ENCODE peak calls at places on chromosomes 16 and 17, in ten cellular contexts. One of them, this sample, is unnamed.

GRCh38 chr16:23959069-23959800 is 123.5 kb downstream of the PRKCB start:
- DNase-seq in GM12865: peak
- DNase-seq in stimulated activated CD4-positive, alpha-beta T cell treated with anti-CD3 and anti-CD28 coated beads, TNF-alpha, amount 100 ng/mL, for 48 hours: no peak
- DNase-seq in adipocyte: no peak
- DNase-seq in fibroblast of lung: no peak
- DNase-seq in heart left ventricle: no peak
- DNase-seq in NCI-H1092 treated with DMSO at 0.1 percent for 48 hours: no peak
- DNase-seq in GM10248: peak
- DNase-seq in stimulated activated CD8-positive, alpha-beta memory T cell treated with anti-CD3 and anti-CD28 coated beads, Interleukin-2, amount 100 ng/mL, for 48 hours: no peak
- DNase-seq in mucosa of gallbladder: no peak
- DNase-seq in this sample: no peak

GRCh38 chr17:15263206-15263579 is 1.9 kb downstream of the PMP22 start:
- DNase-seq in stimulated activated CD8-positive, alpha-beta memory T cell treated with anti-CD3 and anti-CD28 coated beads, Interleukin-2, amount 100 ng/mL, for 48 hours: no peak
- DNase-seq in GM12865: no peak
- DNase-seq in heart left ventricle: peak
- DNase-seq in fibroblast of lung: peak
- DNase-seq in adipocyte: peak
- DNase-seq in mucosa of gallbladder: peak
- DNase-seq in stimulated activated CD4-positive, alpha-beta T cell treated with anti-CD3 and anti-CD28 coated beads, TNF-alpha, amount 100 ng/mL, for 48 hours: no peak
- DNase-seq in NCI-H1092 treated with DMSO at 0.1 percent for 48 hours: no peak
- DNase-seq in GM10248: no peak
- DNase-seq in this sample: no peak

GRCh38 chr16:11699234-11699894 is 31.1 kb downstream of the SNN start:
- DNase-seq in NCI-H1092 treated with DMSO at 0.1 percent for 48 hours: no peak
- DNase-seq in GM10248: no peak
- DNase-seq in mucosa of gallbladder: no peak
- DNase-seq in fibroblast of lung: no peak
- DNase-seq in stimulated activated CD8-positive, alpha-beta memory T cell treated with anti-CD3 and anti-CD28 coated beads, Interleukin-2, amount 100 ng/mL, for 48 hours: no peak
- DNase-seq in GM12865: no peak
- DNase-seq in adipocyte: no peak
- DNase-seq in heart left ventricle: no peak
- DNase-seq in stimulated activated CD4-positive, alpha-beta T cell treated with anti-CD3 and anti-CD28 coated beads, TNF-alpha, amount 100 ng/mL, for 48 hours: no peak
- DNase-seq in this sample: no peak

GRCh38 chr16:4270595-4270994 is 2.2 kb downstream of the TFAP4 start:
- DNase-seq in stimulated activated CD4-positive, alpha-beta T cell treated with anti-CD3 and anti-CD28 coated beads, TNF-alpha, amount 100 ng/mL, for 48 hours: no peak
- DNase-seq in adipocyte: no peak
- DNase-seq in fibroblast of lung: no peak
- DNase-seq in NCI-H1092 treated with DMSO at 0.1 percent for 48 hours: no peak
- DNase-seq in mucosa of gallbladder: no peak
- DNase-seq in stimulated activated CD8-positive, alpha-beta memory T cell treated with anti-CD3 and anti-CD28 coated beads, Interleukin-2, amount 100 ng/mL, for 48 hours: no peak
- DNase-seq in GM12865: no peak
- DNase-seq in heart left ventricle: no peak
- DNase-seq in GM10248: no peak
- DNase-seq in this sample: no peak

GRCh38 chr17:57957886-57958285 is 2.7 kb upstream of the CUEDC1 start:
- DNase-seq in stimulated activated CD4-positive, alpha-beta T cell treated with anti-CD3 and anti-CD28 coated beads, TNF-alpha, amount 100 ng/mL, for 48 hours: no peak
- DNase-seq in heart left ventricle: peak
- DNase-seq in GM12865: no peak
- DNase-seq in stimulated activated CD8-positive, alpha-beta memory T cell treated with anti-CD3 and anti-CD28 coated beads, Interleukin-2, amount 100 ng/mL, for 48 hours: no peak
- DNase-seq in adipocyte: no peak
- DNase-seq in fibroblast of lung: no peak
- DNase-seq in NCI-H1092 treated with DMSO at 0.1 percent for 48 hours: no peak
- DNase-seq in mucosa of gallbladder: no peak
- DNase-seq in GM10248: no peak
- DNase-seq in this sample: no peak

GRCh38 chr17:20935740-20936139 is 107.1 kb downstream of the USP22 start:
- DNase-seq in NCI-H1092 treated with DMSO at 0.1 percent for 48 hours: no peak
- DNase-seq in stimulated activated CD8-positive, alpha-beta memory T cell treated with anti-CD3 and anti-CD28 coated beads, Interleukin-2, amount 100 ng/mL, for 48 hours: no peak
- DNase-seq in stimulated activated CD4-positive, alpha-beta T cell treated with anti-CD3 and anti-CD28 coated beads, TNF-alpha, amount 100 ng/mL, for 48 hours: no peak
- DNase-seq in fibroblast of lung: peak
- DNase-seq in GM12865: no peak
- DNase-seq in mucosa of gallbladder: no peak
- DNase-seq in heart left ventricle: no peak
- DNase-seq in GM10248: no peak
- DNase-seq in adipocyte: peak
- DNase-seq in this sample: no peak

GRCh38 chr16:50613281-50613991 is 65.2 kb downstream of the NKD1 start:
- DNase-seq in GM12865: no peak
- DNase-seq in stimulated activated CD8-positive, alpha-beta memory T cell treated with anti-CD3 and anti-CD28 coated beads, Interleukin-2, amount 100 ng/mL, for 48 hours: no peak
- DNase-seq in heart left ventricle: peak
- DNase-seq in adipocyte: peak
- DNase-seq in GM10248: no peak
- DNase-seq in NCI-H1092 treated with DMSO at 0.1 percent for 48 hours: no peak
- DNase-seq in fibroblast of lung: peak
- DNase-seq in stimulated activated CD4-positive, alpha-beta T cell treated with anti-CD3 and anti-CD28 coated beads, TNF-alpha, amount 100 ng/mL, for 48 hours: no peak
- DNase-seq in mucosa of gallbladder: no peak
- DNase-seq in this sample: no peak

GRCh38 chr16:1221628-1222552 is 3.2 kb downstream of the TPSG1 start:
- DNase-seq in adipocyte: no peak
- DNase-seq in stimulated activated CD8-positive, alpha-beta memory T cell treated with anti-CD3 and anti-CD28 coated beads, Interleukin-2, amount 100 ng/mL, for 48 hours: no peak
- DNase-seq in fibroblast of lung: no peak
- DNase-seq in mucosa of gallbladder: peak
- DNase-seq in GM12865: no peak
- DNase-seq in stimulated activated CD4-positive, alpha-beta T cell treated with anti-CD3 and anti-CD28 coated beads, TNF-alpha, amount 100 ng/mL, for 48 hours: no peak
- DNase-seq in NCI-H1092 treated with DMSO at 0.1 percent for 48 hours: no peak
- DNase-seq in heart left ventricle: no peak
- DNase-seq in GM10248: no peak
- DNase-seq in this sample: no peak

GRCh38 chr16:3004319-3004718 is 8.4 kb upstream of the CLDN9 start:
- DNase-seq in GM12865: no peak
- DNase-seq in adipocyte: peak
- DNase-seq in heart left ventricle: no peak
- DNase-seq in stimulated activated CD8-positive, alpha-beta memory T cell treated with anti-CD3 and anti-CD28 coated beads, Interleukin-2, amount 100 ng/mL, for 48 hours: no peak
- DNase-seq in NCI-H1092 treated with DMSO at 0.1 percent for 48 hours: peak
- DNase-seq in stimulated activated CD4-positive, alpha-beta T cell treated with anti-CD3 and anti-CD28 coated beads, TNF-alpha, amount 100 ng/mL, for 48 hours: no peak
- DNase-seq in mucosa of gallbladder: no peak
- DNase-seq in fibroblast of lung: no peak
- DNase-seq in GM10248: no peak
- DNase-seq in this sample: no peak

GRCh38 chr17:44356241-44356640 is 7.4 kb downstream of the FAM171A2 start:
- DNase-seq in fibroblast of lung: no peak
- DNase-seq in stimulated activated CD4-positive, alpha-beta T cell treated with anti-CD3 and anti-CD28 coated beads, TNF-alpha, amount 100 ng/mL, for 48 hours: no peak
- DNase-seq in heart left ventricle: no peak
- DNase-seq in mucosa of gallbladder: no peak
- DNase-seq in GM12865: no peak
- DNase-seq in NCI-H1092 treated with DMSO at 0.1 percent for 48 hours: no peak
- DNase-seq in GM10248: no peak
- DNase-seq in stimulated activated CD8-positive, alpha-beta memory T cell treated with anti-CD3 and anti-CD28 coated beads, Interleukin-2, amount 100 ng/mL, for 48 hours: no peak
- DNase-seq in adipocyte: no peak
- DNase-seq in this sample: no peak

GRCh38 chr16:59412275-59412841 is 678.2 kb upstream of the GOT2 start:
- DNase-seq in adipocyte: peak
- DNase-seq in GM12865: no peak
- DNase-seq in NCI-H1092 treated with DMSO at 0.1 percent for 48 hours: no peak
- DNase-seq in stimulated activated CD4-positive, alpha-beta T cell treated with anti-CD3 and anti-CD28 coated beads, TNF-alpha, amount 100 ng/mL, for 48 hours: no peak
- DNase-seq in mucosa of gallbladder: no peak
- DNase-seq in stimulated activated CD8-positive, alpha-beta memory T cell treated with anti-CD3 and anti-CD28 coated beads, Interleukin-2, amount 100 ng/mL, for 48 hours: no peak
- DNase-seq in GM10248: no peak
- DNase-seq in fibroblast of lung: peak
- DNase-seq in heart left ventricle: no peak
- DNase-seq in this sample: no peak

GRCh38 chr16:15776572-15776971 is 80.3 kb downstream of the MYH11 start:
- DNase-seq in GM10248: no peak
- DNase-seq in stimulated activated CD8-positive, alpha-beta memory T cell treated with anti-CD3 and anti-CD28 coated beads, Interleukin-2, amount 100 ng/mL, for 48 hours: no peak
- DNase-seq in NCI-H1092 treated with DMSO at 0.1 percent for 48 hours: no peak
- DNase-seq in stimulated activated CD4-positive, alpha-beta T cell treated with anti-CD3 and anti-CD28 coated beads, TNF-alpha, amount 100 ng/mL, for 48 hours: no peak
- DNase-seq in mucosa of gallbladder: no peak
- DNase-seq in adipocyte: no peak
- DNase-seq in GM12865: no peak
- DNase-seq in fibroblast of lung: no peak
- DNase-seq in heart left ventricle: no peak
- DNase-seq in this sample: no peak

GRCh38 chr17:82935944-82936767 is 96.3 kb upstream of the ZNF750 start:
- DNase-seq in fibroblast of lung: no peak
- DNase-seq in adipocyte: no peak
- DNase-seq in stimulated activated CD8-positive, alpha-beta memory T cell treated with anti-CD3 and anti-CD28 coated beads, Interleukin-2, amount 100 ng/mL, for 48 hours: no peak
- DNase-seq in heart left ventricle: peak
- DNase-seq in GM10248: no peak
- DNase-seq in mucosa of gallbladder: no peak
- DNase-seq in GM12865: no peak
- DNase-seq in stimulated activated CD4-positive, alpha-beta T cell treated with anti-CD3 and anti-CD28 coated beads, TNF-alpha, amount 100 ng/mL, for 48 hours: no peak
- DNase-seq in NCI-H1092 treated with DMSO at 0.1 percent for 48 hours: no peak
- DNase-seq in this sample: no peak

GRCh38 chr17:35540589-35541404 is 3.3 kb upstream of the SLFN12L start:
- DNase-seq in GM10248: no peak
- DNase-seq in fibroblast of lung: peak
- DNase-seq in mucosa of gallbladder: peak
- DNase-seq in heart left ventricle: peak
- DNase-seq in stimulated activated CD8-positive, alpha-beta memory T cell treated with anti-CD3 and anti-CD28 coated beads, Interleukin-2, amount 100 ng/mL, for 48 hours: no peak
- DNase-seq in NCI-H1092 treated with DMSO at 0.1 percent for 48 hours: no peak
- DNase-seq in GM12865: peak
- DNase-seq in adipocyte: peak
- DNase-seq in stimulated activated CD4-positive, alpha-beta T cell treated with anti-CD3 and anti-CD28 coated beads, TNF-alpha, amount 100 ng/mL, for 48 hours: no peak
- DNase-seq in this sample: no peak

GRCh38 chr17:78300962-78301820 is 58.7 kb downstream of the SOCS3 start:
- DNase-seq in fibroblast of lung: no peak
- DNase-seq in GM10248: no peak
- DNase-seq in NCI-H1092 treated with DMSO at 0.1 percent for 48 hours: no peak
- DNase-seq in mucosa of gallbladder: no peak
- DNase-seq in heart left ventricle: no peak
- DNase-seq in stimulated activated CD8-positive, alpha-beta memory T cell treated with anti-CD3 and anti-CD28 coated beads, Interleukin-2, amount 100 ng/mL, for 48 hours: no peak
- DNase-seq in adipocyte: no peak
- DNase-seq in stimulated activated CD4-positive, alpha-beta T cell treated with anti-CD3 and anti-CD28 coated beads, TNF-alpha, amount 100 ng/mL, for 48 hours: no peak
- DNase-seq in GM12865: no peak
- DNase-seq in this sample: no peak

GRCh38 chr16:13168091-13168572 is 266.7 kb downstream of the SHISA9 start:
- DNase-seq in stimulated activated CD8-positive, alpha-beta memory T cell treated with anti-CD3 and anti-CD28 coated beads, Interleukin-2, amount 100 ng/mL, for 48 hours: no peak
- DNase-seq in adipocyte: no peak
- DNase-seq in GM10248: no peak
- DNase-seq in stimulated activated CD4-positive, alpha-beta T cell treated with anti-CD3 and anti-CD28 coated beads, TNF-alpha, amount 100 ng/mL, for 48 hours: no peak
- DNase-seq in NCI-H1092 treated with DMSO at 0.1 percent for 48 hours: no peak
- DNase-seq in GM12865: no peak
- DNase-seq in heart left ventricle: no peak
- DNase-seq in fibroblast of lung: no peak
- DNase-seq in mucosa of gallbladder: no peak
- DNase-seq in this sample: no peak

GRCh38 chr17:58281511-58282011 is 826 bp upstream of the MPO start:
- DNase-seq in fibroblast of lung: no peak
- DNase-seq in GM10248: peak
- DNase-seq in heart left ventricle: no peak
- DNase-seq in mucosa of gallbladder: no peak
- DNase-seq in adipocyte: no peak
- DNase-seq in NCI-H1092 treated with DMSO at 0.1 percent for 48 hours: no peak
- DNase-seq in stimulated activated CD4-positive, alpha-beta T cell treated with anti-CD3 and anti-CD28 coated beads, TNF-alpha, amount 100 ng/mL, for 48 hours: no peak
- DNase-seq in stimulated activated CD8-positive, alpha-beta memory T cell treated with anti-CD3 and anti-CD28 coated beads, Interleukin-2, amount 100 ng/mL, for 48 hours: no peak
- DNase-seq in GM12865: no peak
- DNase-seq in this sample: peak

GRCh38 chr17:7652659-7653343 is 2.1 kb downstream of the ATP1B2 start:
- DNase-seq in adipocyte: no peak
- DNase-seq in heart left ventricle: no peak
- DNase-seq in GM10248: no peak
- DNase-seq in NCI-H1092 treated with DMSO at 0.1 percent for 48 hours: no peak
- DNase-seq in stimulated activated CD8-positive, alpha-beta memory T cell treated with anti-CD3 and anti-CD28 coated beads, Interleukin-2, amount 100 ng/mL, for 48 hours: no peak
- DNase-seq in stimulated activated CD4-positive, alpha-beta T cell treated with anti-CD3 and anti-CD28 coated beads, TNF-alpha, amount 100 ng/mL, for 48 hours: no peak
- DNase-seq in fibroblast of lung: no peak
- DNase-seq in GM12865: no peak
- DNase-seq in mucosa of gallbladder: no peak
- DNase-seq in this sample: no peak

GRCh38 chr17:7292729-7293128 is 1.7 kb downstream of the YBX2 start:
- DNase-seq in stimulated activated CD4-positive, alpha-beta T cell treated with anti-CD3 and anti-CD28 coated beads, TNF-alpha, amount 100 ng/mL, for 48 hours: no peak
- DNase-seq in fibroblast of lung: no peak
- DNase-seq in GM12865: no peak
- DNase-seq in mucosa of gallbladder: no peak
- DNase-seq in adipocyte: no peak
- DNase-seq in GM10248: no peak
- DNase-seq in stimulated activated CD8-positive, alpha-beta memory T cell treated with anti-CD3 and anti-CD28 coated beads, Interleukin-2, amount 100 ng/mL, for 48 hours: no peak
- DNase-seq in heart left ventricle: no peak
- DNase-seq in NCI-H1092 treated with DMSO at 0.1 percent for 48 hours: no peak
- DNase-seq in this sample: no peak

GRCh38 chr16:10610499-10611184 is 30.2 kb upstream of the EMP2 start:
- DNase-seq in stimulated activated CD4-positive, alpha-beta T cell treated with anti-CD3 and anti-CD28 coated beads, TNF-alpha, amount 100 ng/mL, for 48 hours: no peak
- DNase-seq in NCI-H1092 treated with DMSO at 0.1 percent for 48 hours: no peak
- DNase-seq in GM12865: no peak
- DNase-seq in mucosa of gallbladder: no peak
- DNase-seq in stimulated activated CD8-positive, alpha-beta memory T cell treated with anti-CD3 and anti-CD28 coated beads, Interleukin-2, amount 100 ng/mL, for 48 hours: no peak
- DNase-seq in heart left ventricle: no peak
- DNase-seq in fibroblast of lung: no peak
- DNase-seq in adipocyte: no peak
- DNase-seq in GM10248: no peak
- DNase-seq in this sample: no peak

GRCh38 chr16:53821487-53821886 is 117.5 kb downstream of the FTO start:
- DNase-seq in NCI-H1092 treated with DMSO at 0.1 percent for 48 hours: no peak
- DNase-seq in GM10248: no peak
- DNase-seq in adipocyte: peak
- DNase-seq in stimulated activated CD4-positive, alpha-beta T cell treated with anti-CD3 and anti-CD28 coated beads, TNF-alpha, amount 100 ng/mL, for 48 hours: no peak
- DNase-seq in stimulated activated CD8-positive, alpha-beta memory T cell treated with anti-CD3 and anti-CD28 coated beads, Interleukin-2, amount 100 ng/mL, for 48 hours: no peak
- DNase-seq in mucosa of gallbladder: no peak
- DNase-seq in fibroblast of lung: no peak
- DNase-seq in GM12865: no peak
- DNase-seq in heart left ventricle: no peak
- DNase-seq in this sample: no peak

GRCh38 chr17:78355701-78356100 is 4.2 kb downstream of the SOCS3 start:
- DNase-seq in stimulated activated CD4-positive, alpha-beta T cell treated with anti-CD3 and anti-CD28 coated beads, TNF-alpha, amount 100 ng/mL, for 48 hours: no peak
- DNase-seq in adipocyte: no peak
- DNase-seq in GM12865: no peak
- DNase-seq in GM10248: no peak
- DNase-seq in mucosa of gallbladder: no peak
- DNase-seq in heart left ventricle: no peak
- DNase-seq in fibroblast of lung: no peak
- DNase-seq in NCI-H1092 treated with DMSO at 0.1 percent for 48 hours: no peak
- DNase-seq in stimulated activated CD8-positive, alpha-beta memory T cell treated with anti-CD3 and anti-CD28 coated beads, Interleukin-2, amount 100 ng/mL, for 48 hours: no peak
- DNase-seq in this sample: no peak

GRCh38 chr16:17241264-17241835 is 229.4 kb downstream of the XYLT1 start:
- DNase-seq in adipocyte: no peak
- DNase-seq in heart left ventricle: no peak
- DNase-seq in stimulated activated CD8-positive, alpha-beta memory T cell treated with anti-CD3 and anti-CD28 coated beads, Interleukin-2, amount 100 ng/mL, for 48 hours: no peak
- DNase-seq in GM12865: no peak
- DNase-seq in mucosa of gallbladder: no peak
- DNase-seq in GM10248: no peak
- DNase-seq in NCI-H1092 treated with DMSO at 0.1 percent for 48 hours: no peak
- DNase-seq in stimulated activated CD4-positive, alpha-beta T cell treated with anti-CD3 and anti-CD28 coated beads, TNF-alpha, amount 100 ng/mL, for 48 hours: no peak
- DNase-seq in fibroblast of lung: no peak
- DNase-seq in this sample: no peak

GRCh38 chr17:61314368-61315078 is 85.1 kb upstream of the TBX2 start:
- DNase-seq in NCI-H1092 treated with DMSO at 0.1 percent for 48 hours: no peak
- DNase-seq in mucosa of gallbladder: peak
- DNase-seq in GM10248: no peak
- DNase-seq in adipocyte: peak
- DNase-seq in heart left ventricle: peak
- DNase-seq in stimulated activated CD8-positive, alpha-beta memory T cell treated with anti-CD3 and anti-CD28 coated beads, Interleukin-2, amount 100 ng/mL, for 48 hours: no peak
- DNase-seq in fibroblast of lung: peak
- DNase-seq in stimulated activated CD4-positive, alpha-beta T cell treated with anti-CD3 and anti-CD28 coated beads, TNF-alpha, amount 100 ng/mL, for 48 hours: no peak
- DNase-seq in GM12865: peak
- DNase-seq in this sample: no peak

GRCh38 chr17:42289863-42290165 is 1.5 kb downstream of the STAT5A start:
- DNase-seq in mucosa of gallbladder: no peak
- DNase-seq in GM12865: no peak
- DNase-seq in fibroblast of lung: no peak
- DNase-seq in adipocyte: no peak
- DNase-seq in stimulated activated CD4-positive, alpha-beta T cell treated with anti-CD3 and anti-CD28 coated beads, TNF-alpha, amount 100 ng/mL, for 48 hours: no peak
- DNase-seq in heart left ventricle: no peak
- DNase-seq in NCI-H1092 treated with DMSO at 0.1 percent for 48 hours: no peak
- DNase-seq in GM10248: no peak
- DNase-seq in stimulated activated CD8-positive, alpha-beta memory T cell treated with anti-CD3 and anti-CD28 coated beads, Interleukin-2, amount 100 ng/mL, for 48 hours: peak
- DNase-seq in this sample: no peak

GRCh38 chr17:38768417-38768816 is 15.9 kb downstream of the PSMB3 start:
- DNase-seq in NCI-H1092 treated with DMSO at 0.1 percent for 48 hours: no peak
- DNase-seq in fibroblast of lung: no peak
- DNase-seq in heart left ventricle: no peak
- DNase-seq in stimulated activated CD4-positive, alpha-beta T cell treated with anti-CD3 and anti-CD28 coated beads, TNF-alpha, amount 100 ng/mL, for 48 hours: no peak
- DNase-seq in GM10248: no peak
- DNase-seq in mucosa of gallbladder: no peak
- DNase-seq in stimulated activated CD8-positive, alpha-beta memory T cell treated with anti-CD3 and anti-CD28 coated beads, Interleukin-2, amount 100 ng/mL, for 48 hours: no peak
- DNase-seq in adipocyte: no peak
- DNase-seq in GM12865: no peak
- DNase-seq in this sample: no peak

GRCh38 chr16:67395458-67396158 is 2.3 kb upstream of the TPPP3 start:
- DNase-seq in adipocyte: no peak
- DNase-seq in heart left ventricle: no peak
- DNase-seq in fibroblast of lung: no peak
- DNase-seq in NCI-H1092 treated with DMSO at 0.1 percent for 48 hours: peak
- DNase-seq in GM12865: no peak
- DNase-seq in GM10248: no peak
- DNase-seq in mucosa of gallbladder: no peak
- DNase-seq in stimulated activated CD8-positive, alpha-beta memory T cell treated with anti-CD3 and anti-CD28 coated beads, Interleukin-2, amount 100 ng/mL, for 48 hours: no peak
- DNase-seq in stimulated activated CD4-positive, alpha-beta T cell treated with anti-CD3 and anti-CD28 coated beads, TNF-alpha, amount 100 ng/mL, for 48 hours: no peak
- DNase-seq in this sample: peak

GRCh38 chr16:19294156-19294649 is 8.7 kb downstream of the CLEC19A start:
- DNase-seq in GM12865: peak
- DNase-seq in mucosa of gallbladder: peak
- DNase-seq in fibroblast of lung: peak
- DNase-seq in NCI-H1092 treated with DMSO at 0.1 percent for 48 hours: no peak
- DNase-seq in heart left ventricle: peak
- DNase-seq in GM10248: peak
- DNase-seq in stimulated activated CD8-positive, alpha-beta memory T cell treated with anti-CD3 and anti-CD28 coated beads, Interleukin-2, amount 100 ng/mL, for 48 hours: peak
- DNase-seq in adipocyte: no peak
- DNase-seq in stimulated activated CD4-positive, alpha-beta T cell treated with anti-CD3 and anti-CD28 coated beads, TNF-alpha, amount 100 ng/mL, for 48 hours: peak
- DNase-seq in this sample: no peak